ENCODE peak calls at places on chromosome 21, in six cellular contexts. T is psoas muscle; N is naive thymus-derived CD4-positive, alpha-beta T cell; J is neural progenitor cell; R is left lung; E is pancreas. M is an unnamed sample.

GRCh38 chr21:8989883-8990325 is 1531.5 kb upstream of the TPTE start:
- DNase-seq in T (no peak), N (no peak), J (no peak), R (no peak), E (no peak), M (peak; percentile 28)

GRCh38 chr21:15820857-15821256 is 91.1 kb downstream of the USP25 start:
- DNase-seq in T (no peak), N (no peak), J (no peak), R (no peak), E (no peak), M (no peak)

GRCh38 chr21:40143822-40144525 is 276.7 kb downstream of the PCP4 start:
- DNase-seq in T (no peak), N (peak; percentile 20), J (peak; percentile 77), R (no peak), E (peak; percentile 12), M (peak; percentile 77)

GRCh38 chr21:18499761-18500376 is 96.3 kb upstream of the TMPRSS15 start:
- DNase-seq in T (no peak), N (peak; percentile 4), J (peak; percentile 73), R (no peak), E (no peak), M (peak; percentile 2)

GRCh38 chr21:15063821-15064575 is 802 bp downstream of the NRIP1 start:
- DNase-seq in T (peak; percentile 76), N (no peak), J (peak; percentile 69), R (peak; percentile 59), E (peak; percentile 45), M (peak; percentile 75)

GRCh38 chr21:46651121-46651520 is 15.6 kb downstream of the PRMT2 start:
- DNase-seq in T (no peak), N (no peak), J (no peak), R (no peak), E (no peak), M (no peak)

GRCh38 chr21:16419188-16419874 is 689.5 kb downstream of the USP25 start:
- DNase-seq in T (peak; percentile 76), N (no peak), J (peak; percentile 3), R (peak; percentile 81), E (peak; percentile 89), M (no peak)

GRCh38 chr21:39863111-39863510 is 4.1 kb upstream of the PCP4 start:
- DNase-seq in T (no peak), N (no peak), J (no peak), R (peak; percentile 56), E (no peak), M (no peak)

GRCh38 chr21:27047331-27048314 is 80.7 kb upstream of the ADAMTS5 start:
- DNase-seq in T (no peak), N (no peak), J (peak; percentile 48), R (no peak), E (no peak), M (no peak)

GRCh38 chr21:27418338-27418737 is 451.4 kb upstream of the ADAMTS5 start:
- DNase-seq in T (no peak), N (no peak), J (no peak), R (no peak), E (no peak), M (no peak)

GRCh38 chr21:15775981-15776380 is 46.2 kb downstream of the USP25 start:
- DNase-seq in T (no peak), N (no peak), J (no peak), R (no peak), E (no peak), M (no peak)

GRCh38 chr21:10425856-10426255 is 95.5 kb upstream of the TPTE start:
- DNase-seq in T (no peak), N (no peak), J (no peak), R (no peak), E (no peak), M (no peak)

GRCh38 chr21:16330340-16331319 is 600.8 kb downstream of the USP25 start:
- DNase-seq in T (no peak), N (peak; percentile 36), J (peak; percentile 81), R (no peak), E (no peak), M (no peak)

GRCh38 chr21:16194851-16195251 is 465.1 kb downstream of the USP25 start:
- DNase-seq in T (no peak), N (no peak), J (peak; percentile 3), R (no peak), E (no peak), M (no peak)

GRCh38 chr21:39923441-39923840 is 56.2 kb downstream of the PCP4 start:
- DNase-seq in T (no peak), N (no peak), J (no peak), R (no peak), E (no peak), M (no peak)

GRCh38 chr21:46115441-46116188 is 17.7 kb downstream of the COL6A2 start:
- DNase-seq in T (peak; percentile 39), N (no peak), J (no peak), R (peak; percentile 21), E (no peak), M (no peak)

GRCh38 chr21:16186742-16187141 is 457.0 kb downstream of the USP25 start:
- DNase-seq in T (no peak), N (no peak), J (no peak), R (no peak), E (no peak), M (no peak)

GRCh38 chr21:31173881-31174555 is 135.7 kb upstream of the KRTAP19-8 start:
- DNase-seq in T (no peak), N (no peak), J (peak; percentile 6), R (peak; percentile 37), E (peak; percentile 4), M (no peak)

GRCh38 chr21:17610862-17611261 is 1.8 kb downstream of the BTG3 start:
- DNase-seq in T (no peak), N (no peak), J (no peak), R (no peak), E (no peak), M (no peak)

GRCh38 chr21:16492892-16493291 is 763.1 kb downstream of the USP25 start:
- DNase-seq in T (no peak), N (no peak), J (no peak), R (no peak), E (no peak), M (no peak)

GRCh38 chr21:16366207-16366606 is 636.4 kb downstream of the USP25 start:
- DNase-seq in T (no peak), N (no peak), J (no peak), R (no peak), E (no peak), M (no peak)

GRCh38 chr21:46096997-46097825 is 701 bp upstream of the COL6A2 start:
- DNase-seq in T (peak; percentile 53), N (peak; percentile 13), J (no peak), R (no peak), E (no peak), M (peak; percentile 77)

GRCh38 chr21:14630556-14631069 is 84.5 kb upstream of the SAMSN1 start:
- DNase-seq in T (no peak), N (no peak), J (no peak), R (no peak), E (no peak), M (no peak)

GRCh38 chr21:16241021-16241420 is 511.2 kb downstream of the USP25 start:
- DNase-seq in T (no peak), N (no peak), J (no peak), R (no peak), E (no peak), M (no peak)

GRCh38 chr21:18646114-18646513 is 242.5 kb upstream of the TMPRSS15 start:
- DNase-seq in T (no peak), N (no peak), J (no peak), R (no peak), E (no peak), M (no peak)

DNA sequence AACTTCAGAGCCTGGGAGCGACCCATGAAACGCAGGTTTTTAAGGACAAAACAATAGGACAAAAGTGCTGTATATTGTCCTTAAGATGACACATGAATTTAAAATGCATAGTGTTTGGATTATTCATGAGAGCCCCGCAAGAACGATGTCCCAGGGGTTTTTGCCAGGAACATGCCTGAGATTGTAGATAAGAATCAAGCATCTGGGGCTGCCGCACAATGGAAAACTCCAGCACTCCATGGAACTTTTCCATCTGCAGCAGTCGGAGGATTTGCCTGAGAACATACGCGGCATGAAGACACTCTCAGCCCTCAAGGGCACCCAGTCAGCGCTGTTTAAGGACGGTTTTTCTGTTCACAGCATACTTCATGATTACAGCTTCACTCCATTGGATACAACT is 5.3 kb upstream of the ERG start:
- DNase-seq in T (no peak), N (no peak), J (no peak), R (no peak), E (no peak), M (no peak)
- H3K4me3 ChIP-seq in T (peak overlapping the region; percentile 45), N (no peak overlapping the region), J (no peak overlapping the region), R (no peak overlapping the region), E (no peak overlapping the region), M (no peak overlapping the region)

GRCh38 chr21:28644762-28645161 is 347.9 kb downstream of the LTN1 start:
- DNase-seq in T (no peak), N (no peak), J (no peak), R (no peak), E (no peak), M (no peak)
- H3K36me3 ChIP-seq in T (no peaks in the 10 kb centered on the region), N (no peaks in the 10 kb centered on the region), J (no peaks in the 10 kb centered on the region), R (no peaks in the 10 kb centered on the region), E (no peaks in the 10 kb centered on the region), M (no peaks in the 10 kb centered on the region)

DNA sequence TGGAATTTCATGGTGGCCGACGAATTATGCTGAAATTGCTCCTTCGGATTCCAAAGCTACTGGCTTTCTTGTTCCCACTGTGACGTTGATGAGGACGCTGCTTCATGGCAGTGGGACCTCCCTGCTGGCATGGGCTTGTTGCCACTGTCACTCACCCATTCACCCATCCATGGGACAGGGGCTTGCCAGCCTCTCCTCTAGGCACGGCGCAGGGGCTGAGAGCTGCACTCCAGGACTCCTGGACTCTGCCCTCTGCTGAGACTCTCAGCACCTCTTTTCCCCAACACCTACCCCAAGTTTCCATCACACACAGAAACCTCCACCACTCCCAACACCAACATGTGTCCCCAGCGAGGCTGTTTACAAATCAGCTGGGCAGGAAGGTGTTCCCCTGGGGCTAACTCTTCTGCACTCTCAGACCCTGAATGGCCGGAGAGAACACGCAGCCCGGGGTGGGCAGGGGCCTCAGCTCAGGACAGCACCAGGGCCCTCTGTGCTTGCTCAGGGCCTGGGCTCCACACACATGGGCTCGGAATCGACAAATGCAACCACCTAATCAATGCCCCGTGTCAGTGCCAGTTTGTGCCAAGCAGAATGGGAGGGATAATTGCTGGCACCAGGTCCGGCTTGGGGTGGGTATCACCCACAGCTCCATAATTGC is 3.1 kb downstream of the ITGB2 start:
- DNase-seq in T (peak; percentile 31), N (no peak), J (no peak), R (no peak), E (no peak), M (no peak)
- H3K27me3 ChIP-seq in T (peaks cover 3% of the 10 kb centered on the region), N (no peaks in the 10 kb centered on the region), J (peaks cover 56% of the 10 kb centered on the region), R (no peaks in the 10 kb centered on the region), E (no peaks in the 10 kb centered on the region), M (peaks cover 49% of the 10 kb centered on the region)

DNA sequence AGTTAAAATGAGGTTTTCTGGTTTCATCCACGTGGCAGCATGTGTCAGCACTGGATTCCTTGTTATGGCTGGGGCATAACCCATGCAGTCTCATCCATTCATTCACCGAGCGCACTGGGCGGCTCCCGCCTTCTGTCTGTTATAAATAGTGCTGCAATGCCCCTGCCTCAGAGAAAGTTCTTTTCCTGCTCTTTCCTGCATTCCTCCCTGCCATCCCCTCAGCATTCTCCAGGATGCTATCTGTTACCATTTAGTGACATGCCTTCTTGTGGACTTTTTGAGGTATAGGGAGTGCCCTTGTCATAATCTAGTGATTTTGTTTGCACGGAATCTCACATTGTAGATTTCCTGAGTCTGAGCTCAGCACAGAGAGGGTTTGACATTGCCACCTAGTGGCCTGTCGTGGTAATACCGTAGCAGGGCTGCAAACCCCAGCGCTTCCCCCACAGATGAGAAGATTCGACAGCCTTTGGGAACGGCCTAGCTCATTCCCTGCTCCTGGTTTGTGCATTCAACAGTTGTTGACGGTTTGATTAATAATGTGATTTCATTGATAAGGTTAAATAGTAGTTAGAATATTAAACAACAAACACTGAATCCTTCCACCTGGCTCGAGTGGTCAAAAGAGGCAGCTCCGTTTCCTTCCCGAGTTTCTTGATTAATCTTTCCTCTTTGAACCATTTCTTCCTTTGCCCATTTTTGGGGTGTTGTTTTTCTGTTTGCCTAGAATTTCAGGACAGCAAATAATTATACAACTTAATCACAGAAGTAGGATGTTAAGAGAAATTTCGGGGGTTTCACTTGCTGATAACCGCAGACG is 46.3 kb downstream of the UMODL1 start:
- DNase-seq in T (peak; percentile 77), N (peak; percentile 82), J (peak; percentile 73), R (peak; percentile 61), E (peak; percentile 48), M (peak; percentile 91)
- H3K4me3 ChIP-seq in T (no peak overlapping the region), N (no peak overlapping the region), J (peak overlapping the region; percentile 16), R (no peak overlapping the region), E (no peak overlapping the region), M (no peak overlapping the region)